ENCODE peak calls at places on chromosomes 4 and X, in four cellular contexts. L is SK-N-SH, I is HepG2, N is K562. W is an unnamed sample.

GRCh38 chr4:164748375-164748774 is 5.6 kb upstream of the SMIM31 start:
- DNase-seq in I (peak), L (peak), N (peak), W (no peak)

GRCh38 chr4:145011636-145012035 is 86.4 kb downstream of the ANAPC10 start:
- DNase-seq in L (no peak), I (no peak), N (no peak), W (no peak)

GRCh38 chrX:12997898-12998687 is 23.2 kb downstream of the TMSB4X start:
- DNase-seq in N (no peak), L (no peak), I (no peak), W (no peak)

GRCh38 chr4:25343671-25344070 is 31.1 kb downstream of the ZCCHC4 start:
- DNase-seq in L (no peak), I (no peak), N (no peak), W (no peak)

GRCh38 chr4:173958445-173958844 is 325.0 kb downstream of the FBXO8 start:
- DNase-seq in L (no peak), I (no peak), N (no peak), W (no peak)

GRCh38 chr4:163164591-163164990 is 2.1 kb downstream of the NAF1 start:
- DNase-seq in N (peak), L (no peak), I (no peak), W (no peak)

GRCh38 chr4:160026720-160027119 is 923.8 kb downstream of the RAPGEF2 start:
- DNase-seq in N (no peak), L (no peak), I (no peak), W (peak)

GRCh38 chr4:146638801-146639351 is at the start of gene POU4F2:
- DNase-seq in L (peak), N (no peak), I (no peak), W (peak)

GRCh38 chr4:137952116-137952515 is 290.0 kb downstream of the SLC7A11 start:
- DNase-seq in N (no peak), I (no peak), L (no peak), W (no peak)

GRCh38 chr4:168841682-168842019 is 168.4 kb downstream of the CBR4 start:
- DNase-seq in I (no peak), L (no peak), N (no peak), W (no peak)

GRCh38 chrX:57918750-57919436 is 8.6 kb upstream of the ZXDA start:
- DNase-seq in I (peak), L (peak), N (peak), W (peak)

GRCh38 chrX:149829751-149830191 is 48.0 kb downstream of the MAGEA9 start:
- DNase-seq in N (no peak), I (no peak), L (no peak), W (no peak)

GRCh38 chr4:171025776-171026175 is 787.4 kb upstream of the GALNTL6 start:
- DNase-seq in L (no peak), I (no peak), N (peak), W (no peak)

GRCh38 chrX:42673411-42673810 is 104.6 kb downstream of the PPP1R2C start:
- DNase-seq in I (no peak), N (no peak), L (no peak), W (no peak)

GRCh38 chrX:34874763-34875162 is 67.8 kb upstream of the FAM47B start:
- DNase-seq in I (no peak), L (no peak), N (no peak), W (no peak)

GRCh38 chrX:103051260-103051789 is 12.6 kb downstream of the BEX1 start:
- DNase-seq in N (no peak), L (no peak), I (no peak), W (no peak)

GRCh38 chrX:64642482-64642881 is 247.2 kb upstream of the MTMR8 start:
- DNase-seq in N (no peak), I (no peak), L (peak), W (peak)

GRCh38 chr4:48252313-48252712 is 17.3 kb downstream of the TEC start:
- DNase-seq in N (no peak), I (no peak), L (no peak), W (no peak)
- TF ChIP-seq FOXJ3 in N (no peak), I (no peak), L (no peak), W (no peak)

DNA sequence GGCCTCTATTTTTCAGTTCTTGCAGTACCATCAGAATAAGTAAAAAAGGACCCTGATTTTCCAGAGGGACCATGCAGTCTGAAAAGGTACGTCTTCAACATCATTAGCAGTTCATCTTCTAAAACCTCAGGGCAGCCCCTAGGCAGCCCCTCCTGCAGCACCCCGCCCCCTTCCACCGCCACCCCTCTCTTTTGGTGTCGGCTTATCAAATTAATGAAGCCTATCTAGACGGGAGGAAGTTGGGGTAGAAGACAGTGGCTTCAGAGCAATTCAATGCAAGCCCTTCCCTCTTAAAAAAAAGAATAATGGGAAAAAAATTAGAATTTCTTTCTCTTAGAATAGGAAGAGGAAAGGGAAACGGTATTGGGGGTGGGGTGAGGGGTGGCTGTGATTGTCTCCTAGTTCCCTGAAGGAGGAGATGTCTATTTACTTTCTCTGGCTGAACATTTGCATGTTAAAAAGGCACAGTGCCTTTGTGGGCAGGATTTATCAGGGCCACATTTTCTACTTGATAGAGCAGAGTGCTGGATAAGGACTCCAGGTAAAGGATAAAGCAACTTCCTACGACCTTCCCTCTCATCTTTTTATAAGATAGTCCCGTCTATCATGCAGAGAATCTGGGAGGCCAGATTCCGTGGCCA is 159.4 kb downstream of the MGST2 start:
- DNase-seq in I (no peak), L (no peak), N (no peak), W (no peak)
- TF ChIP-seq FOXJ3 in I (no peak), L (no peak), N (no peak), W (no peak)

GRCh38 chrX:51496501-51497291 is at the start of gene NUDT11:
- DNase-seq in L (peak), I (no peak), N (peak), W (peak)
- TF ChIP-seq FOXJ3 in L (no peak), I (no peak), N (no peak), W (no peak)

GRCh38 chr4:143489116-143489515 is 24.4 kb upstream of the SMARCA5 start:
- DNase-seq in N (no peak), I (no peak), L (no peak), W (no peak)

GRCh38 chr4:143482753-143483362 is 30.6 kb upstream of the SMARCA5 start:
- DNase-seq in I (peak), L (peak), N (peak), W (no peak)

GRCh38 chr4:143486314-143486713 is 27.2 kb upstream of the SMARCA5 start:
- DNase-seq in L (no peak), I (no peak), N (no peak), W (no peak)

DNA sequence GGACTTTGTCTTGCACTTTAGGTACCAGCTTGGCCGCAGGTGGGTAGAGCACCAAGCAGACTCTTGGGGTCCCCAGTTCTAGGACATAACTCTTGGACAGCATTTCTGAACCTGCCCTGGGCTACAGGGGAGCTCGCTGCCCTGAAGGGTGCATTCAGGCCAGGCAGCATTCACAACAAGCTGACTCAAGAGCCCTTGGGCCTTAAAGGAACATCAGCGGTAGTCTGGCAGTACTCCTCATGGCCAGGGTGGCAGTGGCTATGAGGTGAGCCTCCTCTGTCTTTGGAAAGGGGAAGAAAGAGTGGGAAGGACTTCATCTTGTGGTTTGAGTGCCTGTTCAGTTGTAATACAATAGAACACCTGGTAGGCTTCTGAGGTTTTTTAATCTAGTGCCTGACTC is 24.8 kb upstream of the SMARCA5 start:
- DNase-seq in N (no peak), I (no peak), L (no peak), W (no peak)
- TF ChIP-seq FOXJ3 in N (no peak), I (no peak), L (no peak), W (no peak)

DNA sequence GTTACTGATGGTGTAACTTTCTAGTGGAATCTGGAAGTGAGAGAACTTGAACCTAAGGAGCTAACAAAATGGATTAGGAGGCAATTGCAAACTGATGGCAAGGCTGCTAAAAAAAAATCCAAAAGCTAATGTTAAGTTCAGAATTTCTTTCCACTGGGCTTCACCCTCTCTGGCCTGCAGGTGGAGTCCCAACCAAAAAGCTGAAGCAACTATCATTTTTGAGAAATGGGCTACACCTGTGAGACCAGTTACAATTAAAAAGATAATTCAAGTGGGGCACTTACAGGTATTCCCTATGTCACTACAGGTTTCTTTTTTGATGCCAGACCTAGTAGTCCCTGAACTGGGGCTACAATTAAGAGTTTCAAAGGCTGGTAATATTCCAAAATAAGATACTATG is 142.1 kb upstream of the FTHL17 start:
- DNase-seq in I (no peak), L (peak), N (peak), W (peak)
- TF ChIP-seq FOXJ3 in I (no peak), L (no peak), N (no peak), W (no peak)

DNA sequence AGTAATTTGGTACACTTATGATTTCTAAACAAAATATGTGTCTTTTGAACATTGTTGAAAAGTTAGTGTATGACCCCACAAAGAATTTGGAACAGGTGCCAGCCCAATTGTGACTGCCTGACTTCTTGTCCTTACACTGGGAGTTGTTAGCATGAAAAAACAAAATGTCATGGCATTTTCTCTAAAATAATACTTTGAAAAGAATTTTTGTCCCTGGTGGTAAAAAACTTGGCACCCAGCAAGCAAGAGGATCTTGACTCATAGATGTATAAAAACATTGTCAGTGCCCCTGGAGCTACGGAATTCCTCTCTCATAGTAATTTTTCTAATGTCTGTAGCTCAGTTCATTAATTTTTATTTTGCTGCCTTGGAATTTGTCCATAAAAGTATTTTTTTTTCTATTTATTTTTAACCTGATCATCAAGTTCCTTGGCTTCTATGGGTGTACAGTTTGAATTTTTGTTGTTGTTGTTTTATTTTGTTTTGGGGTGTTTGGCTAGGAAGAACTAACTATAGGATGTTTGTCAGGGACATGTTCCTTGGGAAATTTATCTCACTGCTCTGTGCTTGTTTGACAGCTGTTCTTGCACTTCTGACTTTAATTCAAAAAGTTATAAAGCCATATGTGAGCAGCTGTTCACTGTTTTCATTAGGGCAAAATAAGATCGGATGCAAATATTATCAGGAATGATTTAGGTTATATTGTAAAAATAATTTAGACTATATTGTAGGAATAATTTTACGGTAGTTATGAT is 95.4 kb upstream of the NUDT6 start:
- DNase-seq in L (peak), N (no peak), I (no peak), W (no peak)
- TF ChIP-seq FOXJ3 in L (no peak), N (no peak), I (no peak), W (no peak)

GRCh38 chr4:121278811-121279368 is 101.9 kb downstream of the QRFPR start:
- DNase-seq in I (no peak), N (no peak), L (no peak), W (no peak)
- TF ChIP-seq FOXJ3 in I (no peak), N (no peak), L (no peak), W (no peak)

GRCh38 chrX:136597954-136598353 is 50.0 kb upstream of the CD40LG start:
- DNase-seq in L (no peak), N (no peak), I (no peak), W (no peak)
- TF ChIP-seq FOXJ3 in L (no peak), N (no peak), I (no peak), W (no peak)

GRCh38 chr4:102554482-102554881 is 53.3 kb downstream of the NFKB1 start:
- DNase-seq in N (no peak), L (no peak), I (no peak), W (peak)
- TF ChIP-seq FOXJ3 in N (no peak), L (no peak), I (no peak), W (no peak)

DNA sequence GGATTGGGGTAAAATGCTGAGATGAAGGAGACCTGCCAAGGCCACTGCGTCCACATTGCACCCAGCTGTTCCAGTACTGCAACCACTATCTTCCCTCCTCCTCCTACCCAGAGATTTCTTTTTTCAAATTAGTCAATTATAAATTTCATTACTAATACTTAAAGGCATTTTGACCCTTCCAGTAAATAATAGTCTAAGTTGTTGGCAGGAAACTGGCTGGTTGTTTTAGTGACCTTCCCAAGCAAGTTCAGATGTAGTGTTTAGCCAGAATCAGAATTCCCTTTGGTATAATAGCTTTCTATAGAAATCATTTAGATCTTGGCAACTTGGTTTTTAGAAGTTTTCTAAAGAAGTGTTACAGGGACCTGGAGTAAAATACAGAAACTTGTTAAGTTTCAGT is 66.0 kb downstream of the AASDH start:
- DNase-seq in L (no peak), I (no peak), N (no peak), W (no peak)
- TF ChIP-seq FOXJ3 in L (no peak), I (no peak), N (no peak), W (no peak)